ENCODE peak calls at places on chromosomes 1 and 21, in five cellular contexts. M is Karpas-422, C is HCT116, I is K562, H is astrocyte. T is an unnamed sample.

GRCh38 chr1:117359560-117360289 is 7.5 kb upstream of the MAN1A2 start:
- DNase-seq in H (no peak), M (no peak), C (no peak), I (no peak), T (no peak)

GRCh38 chr1:16235347-16235746 is 1.6 kb downstream of the CPLANE2 start:
- DNase-seq in C (no peak), I (no peak), H (no peak), M (no peak), T (no peak)

GRCh38 chr1:199336745-199337640 is 690.5 kb upstream of the NR5A2 start:
- DNase-seq in I (no peak), C (no peak), M (peak), H (no peak), T (peak)

GRCh38 chr1:11180342-11180744 is 8.8 kb upstream of the ANGPTL7 start:
- DNase-seq in I (no peak), H (peak), C (no peak), M (no peak), T (no peak)

GRCh38 chr1:61224609-61225008 is 142.2 kb downstream of the NFIA start:
- DNase-seq in C (no peak), H (no peak), I (no peak), M (no peak), T (no peak)

GRCh38 chr1:228391411-228392020 is 15.1 kb downstream of the TRIM11 start:
- DNase-seq in I (no peak), M (no peak), C (no peak), H (no peak), T (no peak)

GRCh38 chr1:109184657-109185056 is 29.1 kb upstream of the SARS1 start:
- DNase-seq in M (no peak), I (no peak), H (no peak), C (no peak), T (no peak)

GRCh38 chr1:87472716-87473115 is 144.0 kb downstream of the LMO4 start:
- DNase-seq in M (no peak), H (no peak), C (no peak), I (no peak), T (no peak)

GRCh38 chr1:219660666-219661463 is 48.0 kb upstream of the ZC3H11B start:
- DNase-seq in H (peak), I (peak), M (peak), C (peak), T (peak)

GRCh38 chr21:27192286-27192685 is 225.4 kb upstream of the ADAMTS5 start:
- DNase-seq in M (no peak), C (no peak), I (no peak), H (no peak), T (no peak)

GRCh38 chr1:36609241-36610027 is 126.7 kb upstream of the CSF3R start:
- DNase-seq in H (no peak), C (peak), M (peak), I (peak), T (peak)

GRCh38 chr1:245261786-245262185 is 107.0 kb downstream of the KIF26B start:
- DNase-seq in I (no peak), M (no peak), C (no peak), H (no peak), T (no peak)
- H3K27ac ChIP-seq in I (no peak), M (no peak), C (no peak), H (no peak), T (no peak)

DNA sequence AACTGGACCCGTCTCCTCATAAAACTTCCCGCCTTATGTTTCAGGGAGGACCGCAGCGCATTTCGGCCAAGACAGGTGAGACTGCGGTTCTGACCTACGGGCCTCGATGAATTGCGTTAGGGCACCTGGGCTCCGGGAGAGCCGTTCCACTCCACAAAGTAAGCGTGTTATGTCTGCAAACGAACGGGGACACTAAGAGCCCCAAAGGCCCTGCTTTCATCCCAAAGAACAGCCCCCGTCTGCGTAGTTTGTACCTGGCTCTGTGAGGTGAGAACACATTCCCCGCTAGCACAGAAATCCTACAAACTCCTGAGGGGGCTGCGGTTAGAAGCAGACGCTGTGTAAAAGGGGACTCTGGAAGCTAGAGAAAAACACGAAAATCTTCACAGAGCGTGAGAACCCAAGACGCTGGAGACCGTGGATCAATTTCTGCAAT is 41.6 kb upstream of the PPIAL4F start:
- DNase-seq in C (no peak), H (no peak), M (no peak), I (no peak), T (no peak)
- H3K9ac ChIP-seq in C (peak), H (peak), M (peak), I (peak), T (peak)

GRCh38 chr1:177181631-177182291 is 11.0 kb downstream of the BRINP2 start:
- DNase-seq in C (peak), H (peak), M (peak), I (peak), T (peak)
- H3K4me3 ChIP-seq in C (no peak), H (peak), M (no peak), I (no peak), T (peak)

DNA sequence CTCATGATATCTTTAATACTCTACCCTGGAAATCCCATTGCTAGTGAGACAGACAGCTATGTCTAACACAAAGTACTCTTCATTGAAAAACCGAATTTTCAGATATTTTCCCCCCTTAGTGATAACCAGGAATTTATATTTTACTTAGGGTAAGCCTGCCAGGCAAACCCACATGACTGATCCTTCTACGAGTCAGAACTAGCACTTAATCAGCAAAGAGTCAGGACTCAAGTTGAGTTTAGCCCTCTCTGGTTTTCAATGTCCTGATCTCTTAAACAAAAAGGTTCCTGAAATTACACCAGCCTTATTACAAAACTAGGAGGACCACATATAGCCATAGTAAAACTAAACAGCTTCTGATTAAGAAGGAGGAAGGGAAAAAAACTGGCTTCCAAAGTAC is 56.8 kb downstream of the ENAH start:
- DNase-seq in I (no peak), C (no peak), H (no peak), M (no peak), T (no peak)
- H3K27ac ChIP-seq in I (no peak), C (no peak), H (no peak), M (no peak), T (no peak)

GRCh38 chr1:110195196-110195595 is 14.9 kb upstream of the KCNC4 start:
- DNase-seq in C (no peak), M (no peak), I (no peak), H (no peak), T (no peak)
- H3K9ac ChIP-seq in C (no peak), M (no peak), I (no peak), H (no peak), T (no peak)

GRCh38 chr1:207818971-207819451 is 67.2 kb downstream of the CD46 start:
- DNase-seq in I (no peak), M (no peak), H (peak), C (no peak), T (no peak)

GRCh38 chr1:207817778-207818751 is 66.2 kb downstream of the CD46 start:
- DNase-seq in I (peak), C (no peak), H (no peak), M (no peak), T (no peak)

GRCh38 chr1:207815466-207815865 is 63.6 kb downstream of the CD46 start:
- DNase-seq in M (no peak), I (no peak), C (no peak), H (no peak), T (no peak)

GRCh38 chr1:207815913-207816312 is 64.1 kb downstream of the CD46 start:
- DNase-seq in C (no peak), H (peak), I (no peak), M (no peak), T (no peak)

GRCh38 chr1:207817166-207817565 is 65.3 kb downstream of the CD46 start:
- DNase-seq in I (no peak), M (no peak), C (no peak), H (no peak), T (no peak)
- H3K4me3 ChIP-seq in I (no peak), M (no peak), C (no peak), H (no peak), T (no peak)

GRCh38 chr1:45397285-45397684 is 57.0 kb upstream of the MUTYH start:
- DNase-seq in C (no peak), H (no peak), I (no peak), M (no peak), T (no peak)

GRCh38 chr1:45400049-45400448 is 59.8 kb upstream of the MUTYH start:
- DNase-seq in M (no peak), H (no peak), I (no peak), C (no peak), T (peak)

GRCh38 chr1:45395582-45395981 is 55.3 kb upstream of the MUTYH start:
- DNase-seq in H (no peak), M (no peak), I (no peak), C (no peak), T (no peak)

GRCh38 chr1:45394342-45394741 is 54.1 kb upstream of the MUTYH start:
- DNase-seq in M (no peak), C (no peak), I (no peak), H (no peak), T (no peak)

DNA sequence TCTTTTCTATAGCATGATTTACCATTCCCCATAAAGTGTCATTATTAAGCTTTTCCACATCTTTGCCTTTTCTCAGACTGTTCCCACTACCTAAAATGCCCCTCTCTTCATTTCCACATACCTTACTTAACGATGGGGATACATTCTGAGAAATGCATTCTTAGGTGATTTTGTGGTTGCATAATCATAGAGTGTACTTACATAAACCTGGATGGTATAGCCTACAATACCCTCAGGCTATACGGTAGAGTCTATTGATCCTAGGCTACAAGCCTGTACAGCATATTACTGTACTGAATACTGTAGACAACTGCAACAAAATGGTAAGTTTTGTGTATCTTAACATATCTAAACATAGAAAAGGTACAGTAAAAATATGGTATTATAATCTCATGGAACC is 54.8 kb upstream of the MUTYH start:
- DNase-seq in I (no peak), H (no peak), C (no peak), M (no peak), T (no peak)
- H3K27ac ChIP-seq in I (no peak), H (no peak), C (no peak), M (no peak), T (no peak)

GRCh38 chr21:42733874-42734273 is 80.5 kb downstream of the PDE9A start:
- DNase-seq in C (no peak), M (no peak), I (no peak), H (no peak), T (no peak)
- H3K9ac ChIP-seq in C (no peak), M (no peak), I (no peak), H (no peak), T (no peak)

T was measured in neural progenitor cell.